ENCODE peak calls at places on chromosomes 12 and 14, in nine cellular contexts. One of them, this sample, is unnamed.

GRCh38 chr12:130636370-130636769 is 79.7 kb downstream of the RIMBP2 start:
- DNase-seq in EL: no peak
- DNase-seq in activated CD8-positive, alpha-beta memory T cell treated with anti-CD3 and anti-CD28 coated beads, Interleukin-2, amount 50 U/mL, for 4 hours: no peak
- DNase-seq in erythroblast: no peak
- DNase-seq in iris pigment epithelial cell: no peak
- DNase-seq in stimulated activated CD4-positive, alpha-beta T cell treated with anti-CD3 and anti-CD28 coated beads, TNF-alpha, amount 100 ng/mL, for 4 hours: no peak
- DNase-seq in keratinocyte: no peak
- DNase-seq in MM.1S: no peak
- DNase-seq in HuH-7: no peak
- DNase-seq in this sample: no peak

GRCh38 chr14:37623552-37623951 is 28.1 kb downstream of the TTC6 start:
- DNase-seq in EL: peak
- DNase-seq in activated CD8-positive, alpha-beta memory T cell treated with anti-CD3 and anti-CD28 coated beads, Interleukin-2, amount 50 U/mL, for 4 hours: no peak
- DNase-seq in erythroblast: no peak
- DNase-seq in iris pigment epithelial cell: peak
- DNase-seq in stimulated activated CD4-positive, alpha-beta T cell treated with anti-CD3 and anti-CD28 coated beads, TNF-alpha, amount 100 ng/mL, for 4 hours: no peak
- DNase-seq in keratinocyte: peak
- DNase-seq in MM.1S: no peak
- DNase-seq in HuH-7: no peak
- DNase-seq in this sample: no peak

GRCh38 chr14:55092326-55092725 is 36.7 kb upstream of the LGALS3 start:
- DNase-seq in EL: peak
- DNase-seq in activated CD8-positive, alpha-beta memory T cell treated with anti-CD3 and anti-CD28 coated beads, Interleukin-2, amount 50 U/mL, for 4 hours: no peak
- DNase-seq in erythroblast: no peak
- DNase-seq in iris pigment epithelial cell: no peak
- DNase-seq in stimulated activated CD4-positive, alpha-beta T cell treated with anti-CD3 and anti-CD28 coated beads, TNF-alpha, amount 100 ng/mL, for 4 hours: no peak
- DNase-seq in keratinocyte: no peak
- DNase-seq in MM.1S: no peak
- DNase-seq in HuH-7: no peak
- DNase-seq in this sample: no peak

GRCh38 chr14:88269816-88270416 is 53.2 kb downstream of the KCNK10 start:
- DNase-seq in EL: no peak
- DNase-seq in activated CD8-positive, alpha-beta memory T cell treated with anti-CD3 and anti-CD28 coated beads, Interleukin-2, amount 50 U/mL, for 4 hours: no peak
- DNase-seq in erythroblast: no peak
- DNase-seq in iris pigment epithelial cell: no peak
- DNase-seq in stimulated activated CD4-positive, alpha-beta T cell treated with anti-CD3 and anti-CD28 coated beads, TNF-alpha, amount 100 ng/mL, for 4 hours: no peak
- DNase-seq in keratinocyte: no peak
- DNase-seq in MM.1S: no peak
- DNase-seq in HuH-7: no peak
- DNase-seq in this sample: no peak

GRCh38 chr12:49093746-49094103 is 876 bp downstream of the DHH start:
- DNase-seq in EL: no peak
- DNase-seq in activated CD8-positive, alpha-beta memory T cell treated with anti-CD3 and anti-CD28 coated beads, Interleukin-2, amount 50 U/mL, for 4 hours: no peak
- DNase-seq in erythroblast: no peak
- DNase-seq in iris pigment epithelial cell: no peak
- DNase-seq in stimulated activated CD4-positive, alpha-beta T cell treated with anti-CD3 and anti-CD28 coated beads, TNF-alpha, amount 100 ng/mL, for 4 hours: no peak
- DNase-seq in keratinocyte: no peak
- DNase-seq in MM.1S: no peak
- DNase-seq in HuH-7: no peak
- DNase-seq in this sample: peak

GRCh38 chr12:114226241-114226928 is 179.6 kb downstream of the TBX5 start:
- DNase-seq in EL: no peak
- DNase-seq in activated CD8-positive, alpha-beta memory T cell treated with anti-CD3 and anti-CD28 coated beads, Interleukin-2, amount 50 U/mL, for 4 hours: no peak
- DNase-seq in erythroblast: no peak
- DNase-seq in iris pigment epithelial cell: no peak
- DNase-seq in stimulated activated CD4-positive, alpha-beta T cell treated with anti-CD3 and anti-CD28 coated beads, TNF-alpha, amount 100 ng/mL, for 4 hours: no peak
- DNase-seq in keratinocyte: no peak
- DNase-seq in MM.1S: no peak
- DNase-seq in HuH-7: no peak
- DNase-seq in this sample: no peak

GRCh38 chr14:32534145-32534544 is 205.0 kb downstream of the AKAP6 start:
- DNase-seq in EL: no peak
- DNase-seq in activated CD8-positive, alpha-beta memory T cell treated with anti-CD3 and anti-CD28 coated beads, Interleukin-2, amount 50 U/mL, for 4 hours: no peak
- DNase-seq in erythroblast: no peak
- DNase-seq in iris pigment epithelial cell: no peak
- DNase-seq in stimulated activated CD4-positive, alpha-beta T cell treated with anti-CD3 and anti-CD28 coated beads, TNF-alpha, amount 100 ng/mL, for 4 hours: no peak
- DNase-seq in keratinocyte: no peak
- DNase-seq in MM.1S: no peak
- DNase-seq in HuH-7: no peak
- DNase-seq in this sample: no peak

GRCh38 chr12:32413412-32413811 is 14.1 kb downstream of the FGD4 start:
- DNase-seq in EL: no peak
- DNase-seq in activated CD8-positive, alpha-beta memory T cell treated with anti-CD3 and anti-CD28 coated beads, Interleukin-2, amount 50 U/mL, for 4 hours: no peak
- DNase-seq in erythroblast: no peak
- DNase-seq in iris pigment epithelial cell: no peak
- DNase-seq in stimulated activated CD4-positive, alpha-beta T cell treated with anti-CD3 and anti-CD28 coated beads, TNF-alpha, amount 100 ng/mL, for 4 hours: no peak
- DNase-seq in keratinocyte: no peak
- DNase-seq in MM.1S: no peak
- DNase-seq in HuH-7: no peak
- DNase-seq in this sample: no peak

GRCh38 chr14:61034416-61035100 is 53.5 kb downstream of the SLC38A6 start:
- DNase-seq in EL: no peak
- DNase-seq in activated CD8-positive, alpha-beta memory T cell treated with anti-CD3 and anti-CD28 coated beads, Interleukin-2, amount 50 U/mL, for 4 hours: no peak
- DNase-seq in erythroblast: no peak
- DNase-seq in iris pigment epithelial cell: no peak
- DNase-seq in stimulated activated CD4-positive, alpha-beta T cell treated with anti-CD3 and anti-CD28 coated beads, TNF-alpha, amount 100 ng/mL, for 4 hours: no peak
- DNase-seq in keratinocyte: no peak
- DNase-seq in MM.1S: peak
- DNase-seq in HuH-7: no peak
- DNase-seq in this sample: peak

GRCh38 chr12:51218607-51219161 is 822 bp upstream of the POU6F1 start:
- DNase-seq in EL: no peak
- DNase-seq in activated CD8-positive, alpha-beta memory T cell treated with anti-CD3 and anti-CD28 coated beads, Interleukin-2, amount 50 U/mL, for 4 hours: no peak
- DNase-seq in erythroblast: peak
- DNase-seq in iris pigment epithelial cell: no peak
- DNase-seq in stimulated activated CD4-positive, alpha-beta T cell treated with anti-CD3 and anti-CD28 coated beads, TNF-alpha, amount 100 ng/mL, for 4 hours: no peak
- DNase-seq in keratinocyte: no peak
- DNase-seq in MM.1S: no peak
- DNase-seq in HuH-7: peak
- DNase-seq in this sample: peak

GRCh38 chr12:12871587-12872138 is 19.7 kb upstream of the GPRC5A start:
- DNase-seq in EL: no peak
- DNase-seq in activated CD8-positive, alpha-beta memory T cell treated with anti-CD3 and anti-CD28 coated beads, Interleukin-2, amount 50 U/mL, for 4 hours: no peak
- DNase-seq in erythroblast: no peak
- DNase-seq in iris pigment epithelial cell: no peak
- DNase-seq in stimulated activated CD4-positive, alpha-beta T cell treated with anti-CD3 and anti-CD28 coated beads, TNF-alpha, amount 100 ng/mL, for 4 hours: no peak
- DNase-seq in keratinocyte: no peak
- DNase-seq in MM.1S: no peak
- DNase-seq in HuH-7: no peak
- DNase-seq in this sample: no peak

GRCh38 chr14:73750161-73750901 is 36.1 kb upstream of the PNMA1 start:
- DNase-seq in EL: no peak
- DNase-seq in activated CD8-positive, alpha-beta memory T cell treated with anti-CD3 and anti-CD28 coated beads, Interleukin-2, amount 50 U/mL, for 4 hours: no peak
- DNase-seq in erythroblast: no peak
- DNase-seq in iris pigment epithelial cell: no peak
- DNase-seq in stimulated activated CD4-positive, alpha-beta T cell treated with anti-CD3 and anti-CD28 coated beads, TNF-alpha, amount 100 ng/mL, for 4 hours: no peak
- DNase-seq in keratinocyte: no peak
- DNase-seq in MM.1S: no peak
- DNase-seq in HuH-7: no peak
- DNase-seq in this sample: no peak

GRCh38 chr14:66992776-66993175 is 196.5 kb upstream of the GARIN2 start:
- DNase-seq in EL: no peak
- DNase-seq in activated CD8-positive, alpha-beta memory T cell treated with anti-CD3 and anti-CD28 coated beads, Interleukin-2, amount 50 U/mL, for 4 hours: no peak
- DNase-seq in erythroblast: no peak
- DNase-seq in iris pigment epithelial cell: no peak
- DNase-seq in stimulated activated CD4-positive, alpha-beta T cell treated with anti-CD3 and anti-CD28 coated beads, TNF-alpha, amount 100 ng/mL, for 4 hours: no peak
- DNase-seq in keratinocyte: no peak
- DNase-seq in MM.1S: no peak
- DNase-seq in HuH-7: no peak
- DNase-seq in this sample: no peak

GRCh38 chr14:93231129-93231979 is 24.3 kb downstream of the UBR7 start:
- DNase-seq in EL: peak
- DNase-seq in activated CD8-positive, alpha-beta memory T cell treated with anti-CD3 and anti-CD28 coated beads, Interleukin-2, amount 50 U/mL, for 4 hours: no peak
- DNase-seq in erythroblast: no peak
- DNase-seq in iris pigment epithelial cell: peak
- DNase-seq in stimulated activated CD4-positive, alpha-beta T cell treated with anti-CD3 and anti-CD28 coated beads, TNF-alpha, amount 100 ng/mL, for 4 hours: no peak
- DNase-seq in keratinocyte: peak
- DNase-seq in MM.1S: no peak
- DNase-seq in HuH-7: no peak
- DNase-seq in this sample: no peak

GRCh38 chr14:100019156-100019882 is 45.9 kb upstream of the EVL start:
- DNase-seq in EL: no peak
- DNase-seq in activated CD8-positive, alpha-beta memory T cell treated with anti-CD3 and anti-CD28 coated beads, Interleukin-2, amount 50 U/mL, for 4 hours: no peak
- DNase-seq in erythroblast: no peak
- DNase-seq in iris pigment epithelial cell: peak
- DNase-seq in stimulated activated CD4-positive, alpha-beta T cell treated with anti-CD3 and anti-CD28 coated beads, TNF-alpha, amount 100 ng/mL, for 4 hours: no peak
- DNase-seq in keratinocyte: no peak
- DNase-seq in MM.1S: no peak
- DNase-seq in HuH-7: no peak
- DNase-seq in this sample: no peak

GRCh38 chr12:21998782-21999181 is 47.2 kb upstream of the CMAS start:
- DNase-seq in EL: no peak
- DNase-seq in activated CD8-positive, alpha-beta memory T cell treated with anti-CD3 and anti-CD28 coated beads, Interleukin-2, amount 50 U/mL, for 4 hours: no peak
- DNase-seq in erythroblast: no peak
- DNase-seq in iris pigment epithelial cell: no peak
- DNase-seq in stimulated activated CD4-positive, alpha-beta T cell treated with anti-CD3 and anti-CD28 coated beads, TNF-alpha, amount 100 ng/mL, for 4 hours: no peak
- DNase-seq in keratinocyte: no peak
- DNase-seq in MM.1S: no peak
- DNase-seq in HuH-7: no peak
- DNase-seq in this sample: no peak

GRCh38 chr12:46264057-46264456 is 4.8 kb downstream of the SLC38A1 start:
- DNase-seq in EL: peak
- DNase-seq in activated CD8-positive, alpha-beta memory T cell treated with anti-CD3 and anti-CD28 coated beads, Interleukin-2, amount 50 U/mL, for 4 hours: no peak
- DNase-seq in erythroblast: peak
- DNase-seq in iris pigment epithelial cell: peak
- DNase-seq in stimulated activated CD4-positive, alpha-beta T cell treated with anti-CD3 and anti-CD28 coated beads, TNF-alpha, amount 100 ng/mL, for 4 hours: no peak
- DNase-seq in keratinocyte: no peak
- DNase-seq in MM.1S: no peak
- DNase-seq in HuH-7: no peak
- DNase-seq in this sample: no peak

GRCh38 chr12:47838286-47838931 is 18.7 kb upstream of the HDAC7 start:
- DNase-seq in EL: peak
- DNase-seq in activated CD8-positive, alpha-beta memory T cell treated with anti-CD3 and anti-CD28 coated beads, Interleukin-2, amount 50 U/mL, for 4 hours: peak
- DNase-seq in erythroblast: peak
- DNase-seq in iris pigment epithelial cell: no peak
- DNase-seq in stimulated activated CD4-positive, alpha-beta T cell treated with anti-CD3 and anti-CD28 coated beads, TNF-alpha, amount 100 ng/mL, for 4 hours: no peak
- DNase-seq in keratinocyte: no peak
- DNase-seq in MM.1S: no peak
- DNase-seq in HuH-7: peak
- DNase-seq in this sample: peak

GRCh38 chr14:43003845-43004244 is 1397.2 kb downstream of the LRFN5 start:
- DNase-seq in EL: no peak
- DNase-seq in activated CD8-positive, alpha-beta memory T cell treated with anti-CD3 and anti-CD28 coated beads, Interleukin-2, amount 50 U/mL, for 4 hours: no peak
- DNase-seq in erythroblast: no peak
- DNase-seq in iris pigment epithelial cell: peak
- DNase-seq in stimulated activated CD4-positive, alpha-beta T cell treated with anti-CD3 and anti-CD28 coated beads, TNF-alpha, amount 100 ng/mL, for 4 hours: no peak
- DNase-seq in keratinocyte: no peak
- DNase-seq in MM.1S: no peak
- DNase-seq in HuH-7: no peak
- DNase-seq in this sample: peak

GRCh38 chr12:110373025-110373876 is 30.3 kb downstream of the ANAPC7 start:
- DNase-seq in EL: no peak
- DNase-seq in activated CD8-positive, alpha-beta memory T cell treated with anti-CD3 and anti-CD28 coated beads, Interleukin-2, amount 50 U/mL, for 4 hours: no peak
- DNase-seq in erythroblast: no peak
- DNase-seq in iris pigment epithelial cell: no peak
- DNase-seq in stimulated activated CD4-positive, alpha-beta T cell treated with anti-CD3 and anti-CD28 coated beads, TNF-alpha, amount 100 ng/mL, for 4 hours: no peak
- DNase-seq in keratinocyte: no peak
- DNase-seq in MM.1S: no peak
- DNase-seq in HuH-7: no peak
- DNase-seq in this sample: no peak

GRCh38 chr14:23829736-23830474 is 123.7 kb upstream of the DHRS4 start:
- DNase-seq in EL: peak
- DNase-seq in activated CD8-positive, alpha-beta memory T cell treated with anti-CD3 and anti-CD28 coated beads, Interleukin-2, amount 50 U/mL, for 4 hours: no peak
- DNase-seq in erythroblast: no peak
- DNase-seq in iris pigment epithelial cell: peak
- DNase-seq in stimulated activated CD4-positive, alpha-beta T cell treated with anti-CD3 and anti-CD28 coated beads, TNF-alpha, amount 100 ng/mL, for 4 hours: no peak
- DNase-seq in keratinocyte: peak
- DNase-seq in MM.1S: no peak
- DNase-seq in HuH-7: no peak
- DNase-seq in this sample: no peak

GRCh38 chr12:25957898-25958253 is 606 bp upstream of the RASSF8 start:
- DNase-seq in EL: peak
- DNase-seq in activated CD8-positive, alpha-beta memory T cell treated with anti-CD3 and anti-CD28 coated beads, Interleukin-2, amount 50 U/mL, for 4 hours: no peak
- DNase-seq in erythroblast: no peak
- DNase-seq in iris pigment epithelial cell: peak
- DNase-seq in stimulated activated CD4-positive, alpha-beta T cell treated with anti-CD3 and anti-CD28 coated beads, TNF-alpha, amount 100 ng/mL, for 4 hours: no peak
- DNase-seq in keratinocyte: no peak
- DNase-seq in MM.1S: peak
- DNase-seq in HuH-7: peak
- DNase-seq in this sample: peak

GRCh38 chr14:64400829-64401459 is 12.8 kb downstream of the MTHFD1 start:
- DNase-seq in EL: no peak
- DNase-seq in activated CD8-positive, alpha-beta memory T cell treated with anti-CD3 and anti-CD28 coated beads, Interleukin-2, amount 50 U/mL, for 4 hours: no peak
- DNase-seq in erythroblast: no peak
- DNase-seq in iris pigment epithelial cell: peak
- DNase-seq in stimulated activated CD4-positive, alpha-beta T cell treated with anti-CD3 and anti-CD28 coated beads, TNF-alpha, amount 100 ng/mL, for 4 hours: no peak
- DNase-seq in keratinocyte: no peak
- DNase-seq in MM.1S: no peak
- DNase-seq in HuH-7: no peak
- DNase-seq in this sample: no peak

GRCh38 chr14:91373591-91374245 is 43.9 kb downstream of the CCDC88C start:
- DNase-seq in EL: no peak
- DNase-seq in activated CD8-positive, alpha-beta memory T cell treated with anti-CD3 and anti-CD28 coated beads, Interleukin-2, amount 50 U/mL, for 4 hours: peak
- DNase-seq in erythroblast: no peak
- DNase-seq in iris pigment epithelial cell: no peak
- DNase-seq in stimulated activated CD4-positive, alpha-beta T cell treated with anti-CD3 and anti-CD28 coated beads, TNF-alpha, amount 100 ng/mL, for 4 hours: no peak
- DNase-seq in keratinocyte: no peak
- DNase-seq in MM.1S: peak
- DNase-seq in HuH-7: no peak
- DNase-seq in this sample: no peak

GRCh38 chr12:67645571-67645970 is 3.0 kb upstream of the DYRK2 start:
- DNase-seq in EL: peak
- DNase-seq in activated CD8-positive, alpha-beta memory T cell treated with anti-CD3 and anti-CD28 coated beads, Interleukin-2, amount 50 U/mL, for 4 hours: no peak
- DNase-seq in erythroblast: no peak
- DNase-seq in iris pigment epithelial cell: peak
- DNase-seq in stimulated activated CD4-positive, alpha-beta T cell treated with anti-CD3 and anti-CD28 coated beads, TNF-alpha, amount 100 ng/mL, for 4 hours: no peak
- DNase-seq in keratinocyte: no peak
- DNase-seq in MM.1S: no peak
- DNase-seq in HuH-7: no peak
- DNase-seq in this sample: no peak

GRCh38 chr12:64663019-64663418 is 52.7 kb downstream of the RASSF3 start:
- DNase-seq in EL: no peak
- DNase-seq in activated CD8-positive, alpha-beta memory T cell treated with anti-CD3 and anti-CD28 coated beads, Interleukin-2, amount 50 U/mL, for 4 hours: no peak
- DNase-seq in erythroblast: no peak
- DNase-seq in iris pigment epithelial cell: no peak
- DNase-seq in stimulated activated CD4-positive, alpha-beta T cell treated with anti-CD3 and anti-CD28 coated beads, TNF-alpha, amount 100 ng/mL, for 4 hours: no peak
- DNase-seq in keratinocyte: no peak
- DNase-seq in MM.1S: no peak
- DNase-seq in HuH-7: no peak
- DNase-seq in this sample: no peak

GRCh38 chr14:74888164-74889158 is 6.7 kb downstream of the DLST start:
- DNase-seq in EL: peak
- DNase-seq in activated CD8-positive, alpha-beta memory T cell treated with anti-CD3 and anti-CD28 coated beads, Interleukin-2, amount 50 U/mL, for 4 hours: no peak
- DNase-seq in erythroblast: peak
- DNase-seq in iris pigment epithelial cell: peak
- DNase-seq in stimulated activated CD4-positive, alpha-beta T cell treated with anti-CD3 and anti-CD28 coated beads, TNF-alpha, amount 100 ng/mL, for 4 hours: no peak
- DNase-seq in keratinocyte: no peak
- DNase-seq in MM.1S: no peak
- DNase-seq in HuH-7: no peak
- DNase-seq in this sample: peak

GRCh38 chr12:42525444-42525843 is 64.1 kb downstream of the PRICKLE1 start:
- DNase-seq in EL: no peak
- DNase-seq in activated CD8-positive, alpha-beta memory T cell treated with anti-CD3 and anti-CD28 coated beads, Interleukin-2, amount 50 U/mL, for 4 hours: no peak
- DNase-seq in erythroblast: no peak
- DNase-seq in iris pigment epithelial cell: no peak
- DNase-seq in stimulated activated CD4-positive, alpha-beta T cell treated with anti-CD3 and anti-CD28 coated beads, TNF-alpha, amount 100 ng/mL, for 4 hours: no peak
- DNase-seq in keratinocyte: no peak
- DNase-seq in MM.1S: no peak
- DNase-seq in HuH-7: no peak
- DNase-seq in this sample: no peak

GRCh38 chr12:53596920-53597363 is 29.2 kb downstream of the ATF7 start:
- DNase-seq in EL: no peak
- DNase-seq in activated CD8-positive, alpha-beta memory T cell treated with anti-CD3 and anti-CD28 coated beads, Interleukin-2, amount 50 U/mL, for 4 hours: no peak
- DNase-seq in erythroblast: no peak
- DNase-seq in iris pigment epithelial cell: peak
- DNase-seq in stimulated activated CD4-positive, alpha-beta T cell treated with anti-CD3 and anti-CD28 coated beads, TNF-alpha, amount 100 ng/mL, for 4 hours: no peak
- DNase-seq in keratinocyte: no peak
- DNase-seq in MM.1S: no peak
- DNase-seq in HuH-7: no peak
- DNase-seq in this sample: no peak

This sample was measured in OCI-M1.